ENCODE peak calls at places on chromosomes 11 and 22, in five cellular contexts. F is spleen, H is heart left ventricle, V is pancreas, I is body of pancreas. O is an unnamed sample.

GRCh38 chr11:72573380-72573949 is 100.8 kb downstream of the PDE2A start:
- DNase-seq in H (no peak), I (no peak), V (no peak), F (peak; percentile 57), O (no peak)

GRCh38 chr11:65773784-65774411 is 6.9 kb downstream of the AP5B1 start:
- DNase-seq in V (no peak), H (no peak), F (no peak), I (no peak), O (no peak)

GRCh38 chr11:125263268-125263790 is 98.8 kb downstream of the PKNOX2 start:
- DNase-seq in V (peak; percentile 44), F (peak; percentile 81), H (peak; percentile 92), I (peak; percentile 60), O (peak; percentile 7)

GRCh38 chr11:41660585-41660984 is 201.1 kb upstream of the LRRC4C start:
- DNase-seq in I (no peak), F (no peak), H (no peak), V (no peak), O (no peak)

GRCh38 chr11:86473991-86474833 is 99.5 kb downstream of the CCDC81 start:
- DNase-seq in F (no peak), H (peak; percentile 79), V (no peak), I (no peak), O (no peak)

GRCh38 chr11:76397383-76397782 is 16.3 kb downstream of the GVQW3 start:
- DNase-seq in H (no peak), I (no peak), F (no peak), V (no peak), O (no peak)

GRCh38 chr11:69650081-69650831 is 9.3 kb downstream of the CCND1 start:
- DNase-seq in I (no peak), F (peak; percentile 59), H (no peak), V (no peak), O (no peak)

GRCh38 chr11:57762235-57762866 is 749 bp downstream of the CTNND1 start:
- DNase-seq in H (no peak), F (no peak), V (no peak), I (peak; percentile 35), O (no peak)

GRCh38 chr11:112694813-112695212 is 266.4 kb upstream of the NCAM1 start:
- DNase-seq in V (no peak), F (no peak), I (no peak), H (no peak), O (no peak)

GRCh38 chr11:67468056-67468455 is 995 bp downstream of the TMEM134 start:
- DNase-seq in H (no peak), F (no peak), V (peak; percentile 94), I (peak; percentile 98), O (no peak)

GRCh38 chr22:31748490-31748889 is 1.4 kb downstream of the PRR14L start:
- DNase-seq in I (no peak), H (no peak), V (no peak), F (no peak), O (no peak)

GRCh38 chr11:69874178-69874983 is 55.2 kb upstream of the FGF3 start:
- DNase-seq in H (peak; percentile 12), I (no peak), V (no peak), F (peak; percentile 62), O (no peak)

GRCh38 chr22:17083811-17084540 is 824 bp upstream of the IL17RA start:
- DNase-seq in V (no peak), I (no peak), F (peak; percentile 88), H (no peak), O (no peak)

GRCh38 chr11:91081440-91082088 is 858.7 kb upstream of the CHORDC1 start:
- DNase-seq in H (peak; percentile 57), I (no peak), V (no peak), F (no peak), O (peak; percentile 44)

GRCh38 chr11:75547617-75548054 is 14.4 kb upstream of the SERPINH1 start:
- DNase-seq in H (peak; percentile 67), F (no peak), V (peak; percentile 36), I (peak; percentile 77), O (no peak)

GRCh38 chr11:96508861-96509260 is 119.0 kb downstream of the JRKL start:
- DNase-seq in H (no peak), F (no peak), V (no peak), I (no peak), O (no peak)

GRCh38 chr11:3089236-3090061 is 32.2 kb upstream of the CARS1 start:
- DNase-seq in H (no peak), F (no peak), V (no peak), I (no peak), O (peak; percentile 11)

GRCh38 chr11:131796089-131796488 is 425.7 kb downstream of the NTM start:
- DNase-seq in V (no peak), I (no peak), H (no peak), F (no peak), O (no peak)

GRCh38 chr11:109033627-109034340 is 368.9 kb downstream of the DDX10 start:
- DNase-seq in I (no peak), V (no peak), F (no peak), H (no peak), O (no peak)

GRCh38 chr11:58632510-58632909 is 10.0 kb downstream of the CNTF start:
- DNase-seq in F (no peak), I (peak; percentile 60), H (no peak), V (peak; percentile 54), O (no peak)

GRCh38 chr22:40211481-40212052 is 33.8 kb downstream of the TNRC6B start:
- DNase-seq in V (no peak), I (no peak), F (no peak), H (no peak), O (no peak)

GRCh38 chr22:22810018-22810427 is 77.6 kb upstream of the IGLL5 start:
- DNase-seq in H (peak; percentile 65), F (peak; percentile 93), V (peak; percentile 24), I (peak; percentile 45), O (no peak)

GRCh38 chr11:14969922-14970323 is 2.2 kb downstream of the CALCA start:
- DNase-seq in H (peak; percentile 36), F (peak; percentile 79), I (peak; percentile 32), V (no peak), O (no peak)

GRCh38 chr11:61161190-61162091 is at the start of gene VPS37C:
- DNase-seq in F (peak; percentile 98), V (peak; percentile 84), H (peak; percentile 90), I (peak; percentile 87), O (peak; percentile 77)
- TF ChIP-seq CTCF in F (no peak), V (no peak), H (no peak), I (no peak), O (no peak)

DNA sequence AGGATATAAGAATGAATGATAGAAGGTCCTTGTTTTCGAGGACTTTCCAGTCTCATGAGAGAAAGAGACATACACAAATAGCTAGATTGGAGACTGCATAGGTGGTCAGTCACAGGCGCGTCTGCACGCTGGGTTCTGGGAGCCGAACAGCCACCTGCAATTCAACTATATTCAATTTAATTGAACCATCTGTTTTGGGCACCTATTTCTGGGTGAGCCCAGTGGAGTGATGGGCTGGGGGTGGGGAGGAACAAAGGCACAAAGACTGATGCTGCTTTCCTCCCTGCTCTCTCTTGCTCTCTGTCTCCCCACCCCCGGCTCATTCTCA is 48.0 kb upstream of the B3GAT1 start:
- DNase-seq in H (no peak), F (no peak), I (no peak), V (no peak), O (no peak)
- H3K27ac ChIP-seq in H (no peak overlapping the region), F (no peak overlapping the region), I (no peak overlapping the region), V (no peak overlapping the region), O (no peak overlapping the region)

DNA sequence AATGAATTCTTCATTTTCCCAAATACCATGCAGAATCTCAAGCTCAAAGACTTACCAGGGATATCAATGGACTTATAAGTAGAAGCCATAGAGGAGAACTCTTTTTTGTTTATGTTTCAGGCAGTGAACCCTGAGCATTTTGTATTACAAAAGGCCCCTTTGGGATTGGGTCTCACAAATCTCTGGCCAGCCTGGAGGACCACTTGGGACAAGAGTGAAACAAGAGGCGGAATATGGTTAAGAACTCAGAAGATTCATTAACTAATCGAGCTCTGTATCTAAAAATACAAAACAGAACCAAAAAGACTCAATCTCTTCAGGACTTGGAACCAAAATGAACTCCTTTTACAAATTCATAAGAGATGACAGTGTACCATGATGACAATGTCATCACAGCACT is at the start of gene OR52A5:
- DNase-seq in I (no peak), F (no peak), H (no peak), V (no peak), O (no peak)
- TF ChIP-seq CTCF in I (no peak), F (no peak), H (no peak), V (no peak), O (no peak)

GRCh38 chr11:61893981-61894380 is 2.6 kb upstream of the FADS3 start:
- DNase-seq in V (no peak), I (no peak), H (no peak), F (no peak), O (no peak)

GRCh38 chr11:61891331-61892084 is at the start of gene FADS3:
- DNase-seq in F (peak; percentile 94), V (peak; percentile 91), I (peak; percentile 92), H (peak; percentile 93), O (peak; percentile 84)

GRCh38 chr11:61889831-61890230 is 1.5 kb downstream of the FADS3 start:
- DNase-seq in H (no peak), I (no peak), V (no peak), F (no peak), O (no peak)

GRCh38 chr11:61890536-61891330 is 612 bp downstream of the FADS3 start:
- DNase-seq in I (peak; percentile 74), V (peak; percentile 42), F (peak; percentile 89), H (peak; percentile 89), O (peak; percentile 84)

GRCh38 chr11:61892085-61892370 is 683 bp upstream of the FADS3 start:
- DNase-seq in V (no peak), F (no peak), I (no peak), H (no peak), O (no peak)
- H3K27ac ChIP-seq in V (peak overlapping the region; percentile 62), F (peak overlapping the region; percentile 69), I (no peak overlapping the region), H (peak overlapping the region; percentile 97), O (peak overlapping the region; percentile 94)

O was measured in gastrocnemius medialis.